ENCODE peak calls at places on chromosomes 11 and 22, in seven cellular contexts. C is neuronal stem cell; G is prostate gland; R is psoas muscle; F is aorta; Q is endodermal cell; V is CD8-positive, alpha-beta memory T cell. I is an unnamed sample.
A peak's percentile ranks its signal among the peaks of the same experiment; 100 is the strongest.

GRCh38 chr11:2237457-2238238 is 32.7 kb downstream of the ASCL2 start:
- DNase-seq in C (no peak), G (no peak), R (no peak), F (no peak), Q (no peak), V (no peak), I (no peak)

GRCh38 chr22:42929838-42930155 is 72.7 kb upstream of the ARFGAP3 start:
- DNase-seq in C (no peak), G (no peak), R (no peak), F (no peak), Q (no peak), V (no peak), I (no peak)

GRCh38 chr11:33598426-33599069 is 102.1 kb downstream of the C11orf91 start:
- DNase-seq in C (peak; percentile 29), G (no peak), R (no peak), F (no peak), Q (peak; percentile 59), V (no peak), I (no peak)

GRCh38 chr22:42544686-42545085 is 9.1 kb upstream of the SERHL2 start:
- DNase-seq in C (no peak), G (no peak), R (no peak), F (no peak), Q (no peak), V (no peak), I (no peak)

GRCh38 chr22:37086184-37086583 is 23.3 kb downstream of the TMPRSS6 start:
- DNase-seq in C (no peak), G (no peak), R (no peak), F (no peak), Q (no peak), V (no peak), I (no peak)

GRCh38 chr11:120097721-120098385 is 40.1 kb downstream of the TRIM29 start:
- DNase-seq in C (no peak), G (no peak), R (no peak), F (peak; percentile 31), Q (peak; percentile 80), V (peak; percentile 23), I (no peak)

GRCh38 chr11:127018683-127019279 is 18.2 kb upstream of the KIRREL3 start:
- DNase-seq in C (no peak), G (no peak), R (no peak), F (no peak), Q (no peak), V (no peak), I (no peak)

GRCh38 chr22:35812600-35812999 is 94.9 kb downstream of the APOL5 start:
- DNase-seq in C (no peak), G (no peak), R (no peak), F (no peak), Q (no peak), V (no peak), I (no peak)

GRCh38 chr11:27124514-27125264 is 84.1 kb downstream of the BBOX1 start:
- DNase-seq in C (no peak), G (no peak), R (no peak), F (no peak), Q (no peak), V (no peak), I (no peak)

GRCh38 chr11:198236-198806 is 5.4 kb downstream of the SCGB1C1 start:
- DNase-seq in C (no peak), G (no peak), R (no peak), F (peak; percentile 73), Q (peak; percentile 29), V (peak; percentile 47), I (peak; percentile 26)

GRCh38 chr11:126083829-126084607 is 21.4 kb upstream of the CDON start:
- DNase-seq in C (peak; percentile 73), G (no peak), R (no peak), F (no peak), Q (no peak), V (no peak), I (no peak)

GRCh38 chr22:24868979-24869378 is 63.0 kb downstream of the SGSM1 start:
- DNase-seq in C (no peak), G (no peak), R (no peak), F (no peak), Q (no peak), V (no peak), I (no peak)

GRCh38 chr11:88297320-88298263 is 39.9 kb downstream of the CTSC start:
- DNase-seq in C (no peak), G (no peak), R (no peak), F (no peak), Q (peak; percentile 65), V (no peak), I (no peak)

GRCh38 chr11:121802542-121802941 is 313.5 kb downstream of the BLID start:
- DNase-seq in C (no peak), G (no peak), R (no peak), F (no peak), Q (peak; percentile 67), V (no peak), I (no peak)

GRCh38 chr22:36465232-36466021 is 16.0 kb downstream of the TXN2 start:
- DNase-seq in C (no peak), G (peak; percentile 89), R (peak; percentile 95), F (peak; percentile 94), Q (no peak), V (no peak), I (peak; percentile 78)

GRCh38 chr11:35276396-35276795 is 137.4 kb downstream of the CD44 start:
- DNase-seq in C (no peak), G (peak; percentile 52), R (no peak), F (no peak), Q (peak; percentile 51), V (no peak), I (peak; percentile 46)

GRCh38 chr11:15607361-15608036 is 492.8 kb downstream of the INSC start:
- DNase-seq in C (no peak), G (no peak), R (no peak), F (no peak), Q (no peak), V (no peak), I (no peak)

GRCh38 chr22:46035742-46036557 is 59.0 kb upstream of the WNT7B start:
- DNase-seq in C (peak; percentile 99), G (peak; percentile 100), R (peak; percentile 100), F (peak; percentile 100), Q (peak; percentile 100), V (peak; percentile 100), I (peak; percentile 100)

GRCh38 chr22:43118953-43119458 is 8.5 kb downstream of the BIK start:
- DNase-seq in C (no peak), G (no peak), R (no peak), F (no peak), Q (no peak), V (no peak), I (no peak)

GRCh38 chr11:120558754-120559431 is 47.3 kb downstream of the GRIK4 start:
- DNase-seq in C (no peak), G (no peak), R (no peak), F (no peak), Q (peak; percentile 24), V (no peak), I (no peak)

GRCh38 chr11:119617343-119617713 is 111.7 kb downstream of the NECTIN1 start:
- DNase-seq in C (no peak), G (no peak), R (no peak), F (no peak), Q (no peak), V (no peak), I (no peak)

GRCh38 chr11:9104581-9104980 is 13.2 kb upstream of the SCUBE2 start:
- DNase-seq in C (no peak), G (no peak), R (no peak), F (no peak), Q (no peak), V (no peak), I (no peak)

GRCh38 chr22:23670378-23671295 is 20.2 kb upstream of the RGL4 start:
- DNase-seq in C (no peak), G (no peak), R (no peak), F (peak; percentile 51), Q (no peak), V (no peak), I (no peak)

GRCh38 chr11:65609711-65610110 is 4.3 kb downstream of the MAP3K11 start:
- DNase-seq in C (no peak), G (no peak), R (no peak), F (no peak), Q (no peak), V (no peak), I (no peak)

GRCh38 chr11:86805873-86806310 is 5.5 kb downstream of the PRSS23 start:
- DNase-seq in C (no peak), G (no peak), R (no peak), F (no peak), Q (no peak), V (peak; percentile 50), I (no peak)

GRCh38 chr11:117873828-117874125 is 2.7 kb downstream of the FXYD6 start:
- DNase-seq in C (no peak), G (no peak), R (no peak), F (no peak), Q (no peak), V (no peak), I (no peak)

GRCh38 chr11:91851908-91852307 is 372.7 kb upstream of the FAT3 start:
- DNase-seq in C (no peak), G (no peak), R (no peak), F (no peak), Q (no peak), V (no peak), I (no peak)

GRCh38 chr22:47250995-47251765 is 488.7 kb downstream of the TBC1D22A start:
- DNase-seq in C (no peak), G (no peak), R (no peak), F (no peak), Q (no peak), V (no peak), I (no peak)
- H3K36me3 ChIP-seq in C (no peaks in the 10 kb centered on the region), G (no peaks in the 10 kb centered on the region), R (no peaks in the 10 kb centered on the region), F (no peaks in the 10 kb centered on the region), Q (no peaks in the 10 kb centered on the region), V (no peaks in the 10 kb centered on the region), I (no peaks in the 10 kb centered on the region)

GRCh38 chr11:133519560-133519959 is 12.7 kb downstream of the OPCML start:
- DNase-seq in C (no peak), G (no peak), R (no peak), F (no peak), Q (no peak), V (no peak), I (no peak)
- H3K36me3 ChIP-seq in C (no peaks in the 10 kb centered on the region), G (no peaks in the 10 kb centered on the region), R (no peaks in the 10 kb centered on the region), F (no peaks in the 10 kb centered on the region), Q (no peaks in the 10 kb centered on the region), V (no peaks in the 10 kb centered on the region), I (no peaks in the 10 kb centered on the region)

DNA sequence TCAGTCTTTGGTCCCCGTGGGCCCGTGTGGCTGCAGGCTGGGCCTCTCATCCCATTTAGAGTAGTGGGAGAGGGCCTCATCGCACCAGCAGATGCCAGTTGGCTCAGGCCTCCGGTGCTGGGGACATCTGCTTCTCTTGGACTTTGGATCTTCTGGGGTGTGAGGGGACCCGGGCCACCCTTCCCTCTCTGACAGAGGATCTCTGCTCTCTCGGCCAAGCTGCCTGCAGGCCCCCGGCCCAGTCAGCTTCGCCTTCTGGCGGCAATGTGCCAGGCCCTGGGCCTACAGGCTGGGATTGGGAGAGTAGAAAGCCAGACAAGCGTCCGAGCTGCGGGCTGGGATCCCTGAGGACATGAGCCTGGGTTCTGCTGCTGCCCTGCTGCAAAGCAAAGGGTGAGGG is 15.0 kb upstream of the FGF3 start:
- DNase-seq in C (no peak), G (no peak), R (no peak), F (no peak), Q (peak; percentile 46), V (peak; percentile 10), I (no peak)
- H3K36me3 ChIP-seq in C (no peaks in the 10 kb centered on the region), G (no peaks in the 10 kb centered on the region), R (no peaks in the 10 kb centered on the region), F (no peaks in the 10 kb centered on the region), Q (no peaks in the 10 kb centered on the region), V (no peaks in the 10 kb centered on the region), I (no peaks in the 10 kb centered on the region)

DNA sequence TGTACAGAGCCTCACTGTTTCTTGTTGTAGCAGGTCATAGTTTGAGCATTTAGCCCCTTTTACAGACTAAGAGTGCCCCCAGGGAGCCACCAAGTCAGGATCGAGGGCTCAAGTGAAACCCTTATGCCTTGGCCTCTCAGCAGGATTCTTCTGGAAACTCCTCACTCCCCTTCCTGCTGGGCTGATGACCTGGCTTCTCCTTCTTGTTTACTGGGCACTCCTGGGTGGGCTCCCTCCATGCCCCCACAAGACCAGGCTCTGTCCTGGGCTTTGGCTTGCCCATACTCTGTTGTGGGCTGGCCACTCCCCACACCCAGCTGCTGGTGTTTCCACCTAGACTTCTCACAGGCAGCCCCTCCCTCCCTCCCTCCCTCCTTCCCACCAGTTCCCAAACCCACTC is 69.6 kb downstream of the MED15 start:
- DNase-seq in C (no peak), G (no peak), R (no peak), F (no peak), Q (no peak), V (no peak), I (no peak)
- H3K36me3 ChIP-seq in C (peaks cover 98% of the 10 kb centered on the region), G (peaks cover 13% of the 10 kb centered on the region), R (peaks cover 5% of the 10 kb centered on the region), F (no peaks in the 10 kb centered on the region), Q (peaks cover 72% of the 10 kb centered on the region), V (peaks cover 82% of the 10 kb centered on the region), I (peaks cover 70% of the 10 kb centered on the region)